ENCODE peak calls at places on chromosomes 5 and 9, in eight cellular contexts. B is COR-L47; F is fibroblast of mammary gland; O is thoracic aorta; R is NCI-H1417; W is colonic mucosa; V is effector memory CD8-positive, alpha-beta T cell; A is PC-3. H is an unnamed sample.
A peak's percentile ranks its signal among the peaks of the same experiment; 100 is the strongest.

GRCh38 chr5:148482697-148483462 is 99.1 kb downstream of the FBXO38 start:
- DNase-seq in B (no peak), W (peak; percentile 34), A (peak; percentile 87), O (no peak), V (peak; percentile 61), F (peak; percentile 53), R (no peak), H (no peak)

GRCh38 chr5:149210968-149211495 is 60.6 kb upstream of the AFAP1L1 start:
- DNase-seq in O (no peak), F (no peak), W (no peak), B (no peak), R (no peak), V (no peak), A (no peak), H (no peak)

GRCh38 chr9:126031116-126031515 is 283.9 kb downstream of the PBX3 start:
- DNase-seq in A (no peak), B (no peak), V (no peak), W (no peak), O (no peak), R (no peak), F (no peak), H (no peak)

GRCh38 chr9:27785714-27786100 is 212.4 kb upstream of the C9orf72 start:
- DNase-seq in R (no peak), A (peak; percentile 17), O (no peak), B (no peak), F (no peak), W (no peak), V (no peak), H (no peak)

GRCh38 chr5:53927668-53928247 is 367.3 kb downstream of the NDUFS4 start:
- DNase-seq in B (no peak), V (no peak), O (no peak), F (no peak), A (no peak), W (no peak), R (no peak), H (no peak)

GRCh38 chr9:94150890-94151660 is 66.8 kb downstream of the PTPDC1 start:
- DNase-seq in F (no peak), A (no peak), W (no peak), V (no peak), O (no peak), R (no peak), B (no peak), H (no peak)

GRCh38 chr5:33120671-33121070 is 320.1 kb upstream of the TARS1 start:
- DNase-seq in F (peak; percentile 66), R (no peak), A (no peak), B (no peak), V (no peak), W (no peak), O (no peak), H (no peak)

GRCh38 chr5:73357576-73357975 is 91.0 kb downstream of the FOXD1 start:
- DNase-seq in V (no peak), A (no peak), W (no peak), R (no peak), B (no peak), F (no peak), O (no peak), H (no peak)

GRCh38 chr9:75001719-75002421 is 26.2 kb downstream of the CARNMT1 start:
- DNase-seq in A (peak; percentile 76), O (no peak), V (peak; percentile 26), W (peak; percentile 48), F (peak; percentile 91), B (peak; percentile 47), R (peak; percentile 44), H (peak; percentile 29)

GRCh38 chr5:10760033-10760975 is 730 bp downstream of the DAP start:
- DNase-seq in R (peak; percentile 87), B (peak; percentile 28), A (peak; percentile 84), W (peak; percentile 78), O (no peak), F (peak; percentile 60), V (no peak), H (no peak)

GRCh38 chr5:179227578-179228311 is 117.5 kb downstream of the ADAMTS2 start:
- DNase-seq in V (no peak), B (no peak), W (no peak), O (no peak), R (no peak), A (no peak), F (no peak), H (no peak)

GRCh38 chr5:74546796-74547195 is 93.7 kb downstream of the ENC1 start:
- DNase-seq in W (no peak), V (no peak), B (no peak), A (peak; percentile 54), O (no peak), R (no peak), F (peak; percentile 46), H (no peak)

GRCh38 chr5:37776826-37777225 is 63.0 kb downstream of the GDNF start:
- DNase-seq in W (no peak), F (peak; percentile 88), A (no peak), O (no peak), V (no peak), R (no peak), B (no peak), H (no peak)

GRCh38 chr5:160287378-160288051 is 24.8 kb downstream of the CCNJL start:
- DNase-seq in B (no peak), W (peak; percentile 50), V (no peak), A (no peak), O (no peak), R (no peak), F (no peak), H (no peak)

GRCh38 chr5:153672347-153673090 is 182.0 kb downstream of the GRIA1 start:
- DNase-seq in V (no peak), F (peak; percentile 30), O (no peak), A (no peak), R (no peak), W (no peak), B (no peak), H (no peak)

GRCh38 chr9:106532616-106533015 is 330.4 kb upstream of the ZNF462 start:
- DNase-seq in B (no peak), F (no peak), A (no peak), R (no peak), V (no peak), O (no peak), W (no peak), H (no peak)

GRCh38 chr9:134175291-134175807 is 11.0 kb upstream of the RNU6ATAC start:
- DNase-seq in W (peak; percentile 52), B (no peak), A (peak; percentile 34), O (no peak), R (no peak), V (no peak), F (no peak), H (no peak)

GRCh38 chr5:115573133-115573532 is 28.6 kb upstream of the FEM1C start:
- DNase-seq in A (peak; percentile 36), O (no peak), V (no peak), F (peak; percentile 60), W (no peak), B (no peak), R (no peak), H (no peak)

GRCh38 chr5:66897355-66897754 is 299.2 kb downstream of the CD180 start:
- DNase-seq in B (no peak), A (no peak), F (no peak), R (peak; percentile 3), V (no peak), O (no peak), W (no peak), H (no peak)

GRCh38 chr5:5132896-5133295 is 7.2 kb upstream of the ADAMTS16 start:
- DNase-seq in F (no peak), A (no peak), W (no peak), R (no peak), O (no peak), V (no peak), B (no peak), H (no peak)

GRCh38 chr9:77291714-77292113 is 114.4 kb downstream of the VPS13A start:
- DNase-seq in O (no peak), R (no peak), A (peak; percentile 51), V (no peak), W (no peak), B (no peak), F (peak; percentile 42), H (no peak)

GRCh38 chr5:471750-472058 is 28.7 kb downstream of the EXOC3 start:
- DNase-seq in R (no peak), W (no peak), B (no peak), A (no peak), F (no peak), V (no peak), O (no peak), H (no peak)

GRCh38 chr5:10543585-10544040 is 20.3 kb upstream of the ANKRD33B start:
- DNase-seq in W (no peak), O (no peak), B (no peak), V (no peak), R (no peak), F (no peak), A (peak; percentile 59), H (peak; percentile 62)

GRCh38 chr9:19231126-19232035 is 888 bp downstream of the DENND4C start:
- DNase-seq in V (no peak), R (peak; percentile 30), O (no peak), B (peak; percentile 22), W (peak; percentile 50), F (no peak), A (peak; percentile 4), H (no peak)

GRCh38 chr5:43643327-43643726 is 40.3 kb downstream of the NNT start:
- DNase-seq in F (no peak), B (no peak), A (no peak), R (no peak), O (no peak), V (no peak), W (no peak), H (no peak)

GRCh38 chr9:92970467-92970923 is 23.2 kb downstream of the FGD3 start:
- DNase-seq in F (peak; percentile 6), V (no peak), W (no peak), B (no peak), O (no peak), R (no peak), A (peak; percentile 67), H (no peak)

GRCh38 chr5:78293856-78294249 is 645 bp downstream of the AP3B1 start:
- DNase-seq in W (no peak), B (no peak), V (no peak), R (no peak), A (no peak), F (no peak), O (no peak), H (no peak)

GRCh38 chr9:114953016-114953415 is 22.6 kb upstream of the TNFSF8 start:
- DNase-seq in A (no peak), B (no peak), F (no peak), R (no peak), O (no peak), W (no peak), V (no peak), H (no peak)

GRCh38 chr9:136023401-136024225 is 62.4 kb upstream of the UBAC1 start:
- DNase-seq in O (no peak), A (no peak), V (no peak), B (no peak), R (no peak), F (peak; percentile 85), W (no peak), H (no peak)

H was measured in SIG-M5.